ENCODE peak calls at places on chromosomes 12 and 14, in five cellular contexts. K, N, V, H and Z are unnamed samples.

GRCh38 chr12:105462841-105463240 is 132.3 kb downstream of the C12orf75 start:
- DNase-seq in H (no peak), V (no peak), K (no peak), N (no peak), Z (no peak)

GRCh38 chr14:92373336-92373735 is 50.4 kb downstream of the SLC24A4 start:
- DNase-seq in K (no peak), N (no peak), V (no peak), H (no peak), Z (no peak)

GRCh38 chr12:129902371-129903091 is 1.3 kb downstream of the TMEM132D start:
- DNase-seq in K (no peak), H (no peak), N (no peak), V (no peak), Z (no peak)

GRCh38 chr12:102010265-102010994 is 51.4 kb downstream of the WASHC3 start:
- DNase-seq in V (no peak), N (no peak), H (no peak), K (no peak), Z (no peak)

GRCh38 chr12:54967461-54967860 is 17.1 kb downstream of the TESPA1 start:
- DNase-seq in V (peak; percentile 19), N (peak; percentile 27), H (no peak), K (no peak), Z (no peak)

GRCh38 chr12:123003257-123003656 is 22.8 kb downstream of the ARL6IP4 start:
- DNase-seq in K (no peak), N (no peak), H (no peak), V (no peak), Z (no peak)

GRCh38 chr12:52798003-52798670 is 2.2 kb upstream of the KRT3 start:
- DNase-seq in H (no peak), N (no peak), V (no peak), K (no peak), Z (no peak)

GRCh38 chr12:107318804-107319535 is 225.6 kb upstream of the CRY1 start:
- DNase-seq in H (peak; percentile 50), V (no peak), N (peak; percentile 43), K (no peak), Z (no peak)

GRCh38 chr12:78229491-78230209 is 399.0 kb downstream of the NAV3 start:
- DNase-seq in K (peak; percentile 28), N (peak; percentile 56), H (no peak), V (peak; percentile 79), Z (no peak)

GRCh38 chr14:105102361-105102760 is 37.1 kb upstream of the GPR132 start:
- DNase-seq in K (no peak), V (no peak), N (no peak), H (no peak), Z (peak; percentile 3)
- H3K4me1 ChIP-seq in K (no peaks in the 10 kb centered on the region), V (no peaks in the 10 kb centered on the region), N (no peaks in the 10 kb centered on the region), H (no peaks in the 10 kb centered on the region), Z (no peaks in the 10 kb centered on the region)

DNA sequence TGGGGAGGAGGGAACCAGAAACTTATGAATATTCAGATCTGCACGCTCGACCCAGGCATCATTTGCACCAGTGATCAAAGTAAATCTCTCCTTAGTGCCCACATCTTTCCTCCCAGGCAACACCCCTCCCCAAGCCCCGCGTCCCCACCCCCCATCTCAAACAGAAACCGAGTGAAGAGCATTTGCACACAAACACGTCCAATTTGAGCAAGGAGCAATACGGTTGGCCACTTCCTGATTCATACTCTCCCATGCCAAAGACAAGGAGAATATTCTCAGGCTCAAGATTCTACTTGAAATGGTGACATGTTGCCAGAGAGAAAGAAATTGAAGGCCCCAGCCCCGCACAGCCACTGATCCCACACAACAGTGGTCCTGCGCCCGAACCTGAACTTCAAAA is 7.1 kb downstream of the FOXN3 start:
- DNase-seq in V (no peak), K (no peak), H (no peak), N (no peak), Z (no peak)
- H3K4me3 ChIP-seq in V (no peak overlapping the region), K (no peak overlapping the region), H (no peak overlapping the region), N (no peak overlapping the region), Z (no peak overlapping the region)

DNA sequence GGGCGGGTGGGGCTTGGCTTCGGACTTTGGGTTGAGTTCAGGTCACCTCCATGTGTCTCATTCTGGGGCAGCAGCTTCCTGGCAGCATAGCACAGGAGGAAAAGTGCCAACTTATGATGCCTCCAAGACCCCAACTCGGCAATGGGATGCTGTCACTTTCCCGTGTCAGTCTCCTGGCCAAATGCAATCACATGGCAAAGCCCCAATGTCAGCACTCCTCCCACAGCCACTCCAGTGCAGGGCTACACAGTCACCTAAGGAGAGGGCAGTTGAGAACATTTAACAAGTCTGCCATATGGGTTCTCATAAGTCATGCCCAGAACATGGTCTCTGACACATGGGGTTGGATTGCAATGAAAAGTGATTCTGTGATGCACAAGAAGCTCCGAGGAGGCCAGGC is 26.7 kb downstream of the ELK3 start:
- DNase-seq in H (peak; percentile 87), V (no peak), K (no peak), N (no peak), Z (no peak)
- H3K4me1 ChIP-seq in H (peaks cover 5% of the 10 kb centered on the region), V (no peaks in the 10 kb centered on the region), K (peaks cover 69% of the 10 kb centered on the region), N (peaks cover 27% of the 10 kb centered on the region), Z (no peaks in the 10 kb centered on the region)

GRCh38 chr12:87656311-87656710 is 372.9 kb downstream of the C12orf50 start:
- DNase-seq in H (no peak), N (no peak), K (no peak), V (no peak), Z (no peak)

GRCh38 chr12:87661770-87662402 is 367.3 kb downstream of the C12orf50 start:
- DNase-seq in V (peak; percentile 59), K (no peak), H (no peak), N (no peak), Z (no peak)

DNA sequence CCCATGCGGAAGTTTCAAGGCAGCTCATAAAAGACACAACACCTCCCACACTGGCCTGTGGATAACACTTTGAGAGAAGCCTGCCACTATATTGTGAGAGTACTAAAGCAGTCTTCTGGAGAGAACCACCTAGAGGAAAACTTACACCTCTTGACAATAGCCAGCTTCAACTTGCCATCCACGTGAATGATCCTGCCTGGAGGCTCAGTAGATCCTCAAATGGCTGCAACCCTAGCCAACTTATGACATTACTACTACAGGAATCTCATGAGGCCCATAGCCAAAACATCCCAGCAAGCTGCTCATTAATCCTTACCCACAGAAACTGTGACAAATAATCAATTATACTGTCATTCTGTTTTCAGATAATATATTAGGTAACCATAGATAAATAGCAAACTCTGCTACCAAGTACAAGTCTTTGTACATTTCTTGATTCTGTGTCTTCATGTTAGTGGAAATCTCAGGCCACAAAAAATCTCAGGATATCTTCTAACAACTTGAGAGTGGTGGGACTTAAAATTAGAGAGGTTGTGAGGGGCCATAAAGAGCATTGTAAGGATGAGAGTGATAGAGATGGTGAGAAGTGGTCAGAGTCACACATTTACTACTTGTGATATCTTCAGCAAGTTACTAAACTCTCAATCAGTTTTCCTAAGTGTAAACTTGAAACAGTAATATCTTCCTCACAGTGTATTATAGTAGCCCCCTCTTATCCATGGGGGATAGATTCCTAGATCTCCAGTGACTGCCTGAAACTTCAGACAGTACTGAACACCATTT is 368.0 kb downstream of the C12orf50 start:
- DNase-seq in H (no peak), N (no peak), K (no peak), V (no peak), Z (no peak)
- H3K4me3 ChIP-seq in H (no peak overlapping the region), N (no peak overlapping the region), K (no peak overlapping the region), V (no peak overlapping the region), Z (no peak overlapping the region)

GRCh38 chr12:39033789-39034188 is 128.4 kb upstream of the CPNE8 start:
- DNase-seq in H (no peak), V (no peak), K (no peak), N (no peak), Z (no peak)

GRCh38 chr12:39037115-39037514 is 131.7 kb upstream of the CPNE8 start:
- DNase-seq in H (no peak), V (no peak), K (no peak), N (no peak), Z (no peak)

GRCh38 chr12:39032034-39032433 is 126.6 kb upstream of the CPNE8 start:
- DNase-seq in K (no peak), H (no peak), V (no peak), N (no peak), Z (no peak)

GRCh38 chr12:39036060-39036459 is 130.7 kb upstream of the CPNE8 start:
- DNase-seq in H (no peak), N (no peak), K (no peak), V (no peak), Z (no peak)
- H3K4me1 ChIP-seq in H (no peaks in the 10 kb centered on the region), N (peaks cover 11% of the 10 kb centered on the region), K (no peaks in the 10 kb centered on the region), V (no peaks in the 10 kb centered on the region), Z (no peaks in the 10 kb centered on the region)

DNA sequence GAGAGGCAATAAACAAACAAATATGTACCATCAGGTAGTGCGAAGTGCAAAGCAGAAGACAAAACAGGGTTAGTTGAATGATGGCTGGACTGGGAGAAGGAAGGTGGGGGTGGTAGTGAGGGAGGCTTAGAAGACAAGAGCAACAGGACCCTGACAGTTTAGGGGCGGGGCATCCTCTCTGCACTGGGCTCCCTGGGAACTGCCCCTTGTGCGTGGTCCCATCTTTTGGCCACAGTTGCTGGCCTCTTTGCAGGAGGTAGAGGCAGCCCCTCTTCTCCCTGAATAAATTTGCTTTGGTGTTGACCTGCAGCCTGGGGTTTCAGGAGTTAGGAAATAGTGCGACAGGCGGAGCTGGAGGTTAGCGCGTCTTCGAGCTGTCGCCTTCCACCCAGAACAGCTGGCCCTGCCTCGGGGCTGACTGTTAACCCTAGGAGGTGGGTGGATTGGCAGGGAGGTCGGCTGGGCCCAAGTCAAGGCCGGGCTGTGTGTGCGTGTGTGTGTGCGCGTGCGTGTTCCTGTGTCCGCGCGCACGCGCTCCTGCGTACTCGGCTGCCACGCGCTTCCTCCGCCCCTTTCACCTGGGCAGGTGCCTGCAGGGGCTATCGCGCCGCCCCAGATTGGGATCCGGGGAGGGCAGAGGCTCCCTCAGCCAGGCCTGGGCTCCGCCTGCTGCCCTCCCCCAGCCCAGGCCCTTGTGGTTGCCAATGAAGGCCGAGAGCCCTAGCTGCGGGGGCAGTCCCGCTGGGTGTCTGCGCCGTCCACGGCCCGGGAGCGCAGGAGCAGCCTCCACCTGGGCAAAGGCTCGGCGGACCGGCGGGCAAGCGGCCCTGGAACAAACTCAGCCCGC is 180.8 kb downstream of the ADCK1 start:
- DNase-seq in V (no peak), K (no peak), N (no peak), H (peak; percentile 63), Z (no peak)
- H3K4me3 ChIP-seq in V (no peak overlapping the region), K (peak overlapping the region; percentile 39), N (peak overlapping the region; percentile 23), H (peak overlapping the region; percentile 33), Z (no peak overlapping the region)

GRCh38 chr14:32896979-32897723 is 41.5 kb upstream of the NPAS3 start:
- DNase-seq in V (peak; percentile 37), N (peak; percentile 23), K (peak; percentile 25), H (no peak), Z (no peak)

GRCh38 chr14:32900602-32901001 is 38.1 kb upstream of the NPAS3 start:
- DNase-seq in V (no peak), H (no peak), K (no peak), N (peak; percentile 14), Z (no peak)

GRCh38 chr14:32897724-32898064 is 41.0 kb upstream of the NPAS3 start:
- DNase-seq in K (no peak), V (no peak), H (no peak), N (no peak), Z (no peak)

GRCh38 chr14:32898876-32899275 is 39.8 kb upstream of the NPAS3 start:
- DNase-seq in N (no peak), H (no peak), K (no peak), V (no peak), Z (no peak)
- H3K4me1 ChIP-seq in N (no peaks in the 10 kb centered on the region), H (no peaks in the 10 kb centered on the region), K (peaks cover 7% of the 10 kb centered on the region), V (no peaks in the 10 kb centered on the region), Z (no peaks in the 10 kb centered on the region)

DNA sequence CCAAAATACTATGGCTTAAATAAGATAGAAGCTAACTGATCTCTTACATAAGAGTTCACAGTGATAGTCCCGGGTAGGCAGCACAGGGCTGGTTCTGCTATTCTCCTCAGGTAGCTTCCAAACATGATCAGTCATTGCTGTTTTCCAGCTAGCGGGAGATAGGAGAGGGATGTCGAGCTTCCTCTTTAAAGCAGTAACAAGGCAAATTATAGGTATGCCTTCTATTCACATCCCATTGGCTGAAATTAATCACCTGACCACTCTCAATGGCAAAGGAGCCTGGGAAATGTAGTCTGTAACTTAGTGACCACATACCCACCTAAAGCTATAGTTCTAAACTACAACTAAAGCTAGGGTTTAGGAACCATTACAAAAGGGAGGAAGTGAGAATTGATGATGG is 34.5 kb upstream of the VRK1 start:
- DNase-seq in H (no peak), N (peak; percentile 68), V (peak; percentile 39), K (peak; percentile 67), Z (peak; percentile 57)
- H3K4me3 ChIP-seq in H (no peak overlapping the region), N (peak overlapping the region; percentile 13), V (no peak overlapping the region), K (no peak overlapping the region), Z (peak overlapping the region; percentile 15)